ENCODE peak calls at places on chromosomes 16 and 17, in nine cellular contexts. O is heart right ventricle, Q is sigmoid colon, Z is left lung, M is upper lobe of right lung, E is A673, S is psoas muscle, U is GM23338, F is MM.1S. H is an unnamed sample.

GRCh38 chr17:27218719-27219488 is 75.0 kb upstream of the WSB1 start:
- DNase-seq in O (no peak), S (no peak), U (no peak), Z (no peak), E (no peak), Q (no peak), F (peak; percentile 88), M (no peak), H (no peak)

GRCh38 chr16:76176616-76177015 is 100.6 kb upstream of the CNTNAP4 start:
- DNase-seq in Z (no peak), E (no peak), O (no peak), S (no peak), M (no peak), F (no peak), U (no peak), Q (no peak), H (no peak)

GRCh38 chr17:41631025-41631889 is 6.9 kb upstream of the KRT17 start:
- DNase-seq in S (no peak), O (no peak), E (no peak), F (no peak), Z (peak; percentile 5), M (no peak), U (no peak), Q (no peak), H (no peak)

GRCh38 chr16:29290631-29291247 is 115.8 kb downstream of the NPIPB11 start:
- DNase-seq in O (peak; percentile 95), F (peak; percentile 50), S (peak; percentile 99), M (peak; percentile 98), Q (peak; percentile 98), E (peak; percentile 46), Z (peak; percentile 98), U (peak; percentile 86), H (peak; percentile 99)

GRCh38 chr16:66614161-66614802 is 9.8 kb downstream of the CMTM3 start:
- DNase-seq in M (no peak), U (no peak), Q (no peak), Z (no peak), S (no peak), E (no peak), F (no peak), O (no peak), H (no peak)

GRCh38 chr16:64695684-64696083 is 426.2 kb downstream of the CDH11 start:
- DNase-seq in O (no peak), F (no peak), M (no peak), E (no peak), Q (no peak), Z (no peak), U (no peak), S (no peak), H (no peak)

GRCh38 chr17:79986441-79987186 is 49.1 kb downstream of the TBC1D16 start:
- DNase-seq in S (peak; percentile 59), Q (peak; percentile 71), E (no peak), U (no peak), F (no peak), M (no peak), O (peak; percentile 44), Z (peak; percentile 80), H (no peak)

GRCh38 chr17:32672701-32673100 is 185.9 kb downstream of the CDK5R1 start:
- DNase-seq in U (no peak), O (no peak), F (no peak), E (no peak), S (no peak), Q (no peak), Z (no peak), M (no peak), H (no peak)

GRCh38 chr16:87344165-87344930 is 27.2 kb upstream of the C16orf95 start:
- DNase-seq in F (no peak), M (no peak), E (no peak), S (no peak), Q (no peak), O (no peak), U (no peak), Z (no peak), H (no peak)

GRCh38 chr16:19389246-19389645 is 28.4 kb upstream of the TMC5 start:
- DNase-seq in M (peak; percentile 85), Q (no peak), S (no peak), Z (peak; percentile 79), O (no peak), F (peak; percentile 68), E (peak; percentile 53), U (peak; percentile 89), H (no peak)

GRCh38 chr16:89922884-89923639 is at the start of gene TUBB3:
- DNase-seq in S (no peak), E (peak; percentile 92), F (peak; percentile 45), U (peak; percentile 91), Q (no peak), M (peak; percentile 77), O (peak; percentile 58), Z (peak; percentile 91), H (no peak)

GRCh38 chr16:84930298-84931106 is 80.8 kb downstream of the ZDHHC7 start:
- DNase-seq in E (no peak), S (no peak), O (no peak), Z (no peak), Q (peak; percentile 67), M (no peak), U (no peak), F (no peak), H (no peak)

GRCh38 chr16:84929421-84930297 is 81.7 kb downstream of the ZDHHC7 start:
- DNase-seq in O (no peak), U (no peak), E (no peak), Z (no peak), Q (peak; percentile 65), F (no peak), S (peak; percentile 87), M (no peak), H (no peak)

GRCh38 chr16:84931506-84931905 is 79.8 kb downstream of the ZDHHC7 start:
- DNase-seq in Q (no peak), Z (no peak), O (no peak), E (no peak), U (no peak), F (no peak), S (no peak), M (no peak), H (no peak)

GRCh38 chr16:84932691-84933090 is 78.6 kb downstream of the ZDHHC7 start:
- DNase-seq in Z (no peak), O (no peak), U (no peak), F (no peak), M (no peak), S (peak; percentile 61), Q (no peak), E (no peak), H (no peak)

DNA sequence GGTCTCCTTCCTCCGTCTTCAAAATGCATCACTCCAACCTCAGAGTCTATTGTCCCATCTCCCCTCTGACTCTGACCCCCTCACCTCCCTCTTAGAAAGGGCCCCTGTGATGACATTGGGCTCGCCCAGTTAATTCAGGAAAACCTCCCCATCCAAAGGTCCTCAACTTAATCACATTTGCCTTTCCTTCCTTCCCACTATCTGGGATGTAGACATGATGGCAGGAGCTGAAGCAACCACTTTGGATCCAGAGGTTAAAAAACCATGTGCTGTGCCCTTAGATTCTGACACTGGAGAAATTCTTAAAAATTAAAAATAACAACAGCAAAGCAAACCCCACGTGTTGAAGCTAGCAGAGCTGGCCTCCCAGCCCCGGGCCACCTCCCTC is 80.2 kb downstream of the ZDHHC7 start:
- DNase-seq in M (no peak), U (no peak), Z (no peak), O (no peak), E (no peak), Q (no peak), F (no peak), S (no peak), H (no peak)
- H3K4me1 ChIP-seq in M (no peaks in the 10 kb centered on the region), U (no peaks in the 10 kb centered on the region), Z (peaks cover 5% of the 10 kb centered on the region), O (peaks cover 38% of the 10 kb centered on the region), E (no peaks in the 10 kb centered on the region), Q (no peaks in the 10 kb centered on the region), F (no peaks in the 10 kb centered on the region), S (peaks cover 21% of the 10 kb centered on the region), H (peaks cover 54% of the 10 kb centered on the region)

GRCh38 chr17:48570325-48571023 is 7.7 kb downstream of the HOXB4 start:
- DNase-seq in O (no peak), S (no peak), M (no peak), Q (no peak), U (no peak), F (no peak), Z (no peak), E (no peak), H (no peak)

GRCh38 chr17:48568499-48569259 is 9.5 kb downstream of the HOXB4 start:
- DNase-seq in S (no peak), Q (no peak), F (no peak), Z (no peak), O (no peak), U (no peak), M (no peak), E (peak; percentile 52), H (no peak)

GRCh38 chr17:48567646-48568354 is 10.3 kb downstream of the HOXB4 start:
- DNase-seq in S (no peak), Q (no peak), Z (no peak), F (no peak), E (no peak), O (no peak), M (no peak), U (no peak), H (no peak)

GRCh38 chr17:48571024-48571818 is 6.9 kb downstream of the HOXB4 start:
- DNase-seq in U (no peak), E (no peak), O (no peak), Z (no peak), F (no peak), Q (no peak), S (no peak), M (no peak), H (no peak)

GRCh38 chr17:48569676-48570324 is 8.3 kb downstream of the HOXB4 start:
- DNase-seq in F (no peak), Q (no peak), Z (no peak), S (no peak), U (no peak), M (no peak), O (no peak), E (no peak), H (no peak)
- H3K4me3 ChIP-seq in F (no peak overlapping the region), Q (peak overlapping the region; percentile 18), Z (no peak overlapping the region), S (peak overlapping the region; percentile 19), U (no peak overlapping the region), M (peak overlapping the region; percentile 39), O (no peak overlapping the region), E (no peak overlapping the region), H (no peak overlapping the region)

GRCh38 chr17:52207786-52208185 is 49.3 kb upstream of the CA10 start:
- DNase-seq in Q (no peak), Z (no peak), U (no peak), F (no peak), M (no peak), S (no peak), O (no peak), E (no peak), H (no peak)
- H3K4me1 ChIP-seq in Q (no peaks in the 10 kb centered on the region), Z (no peaks in the 10 kb centered on the region), U (no peaks in the 10 kb centered on the region), F (no peaks in the 10 kb centered on the region), M (no peaks in the 10 kb centered on the region), S (no peaks in the 10 kb centered on the region), O (no peaks in the 10 kb centered on the region), E (no peaks in the 10 kb centered on the region), H (no peaks in the 10 kb centered on the region)

GRCh38 chr17:16589097-16589969 is 20.3 kb upstream of the ZNF287 start:
- DNase-seq in Z (peak; percentile 99), S (peak; percentile 95), O (peak; percentile 89), U (peak; percentile 95), E (peak; percentile 93), M (peak; percentile 97), Q (peak; percentile 94), F (peak; percentile 93), H (peak; percentile 93)

GRCh38 chr17:16583781-16584180 is 14.8 kb upstream of the ZNF287 start:
- DNase-seq in U (no peak), Q (no peak), F (no peak), E (no peak), Z (no peak), S (no peak), O (no peak), M (no peak), H (no peak)

GRCh38 chr17:16585796-16586195 is 16.8 kb upstream of the ZNF287 start:
- DNase-seq in Z (no peak), F (no peak), S (no peak), O (no peak), Q (no peak), E (no peak), M (no peak), U (no peak), H (no peak)

GRCh38 chr17:16584273-16584995 is 15.4 kb upstream of the ZNF287 start:
- DNase-seq in Q (peak; percentile 98), Z (peak; percentile 96), U (peak; percentile 95), O (peak; percentile 95), E (peak; percentile 95), F (no peak), M (peak; percentile 97), S (peak; percentile 97), H (peak; percentile 92)
- H3K4me3 ChIP-seq in Q (no peak overlapping the region), Z (peak overlapping the region; percentile 24), U (peak overlapping the region; percentile 54), O (no peak overlapping the region), E (peak overlapping the region; percentile 46), F (no peak overlapping the region), M (peak overlapping the region; percentile 38), S (peak overlapping the region; percentile 56), H (peak overlapping the region; percentile 15)

H was measured in right atrium auricular region.